ENCODE peak calls at places on chromosomes 12 and 14, in seven cellular contexts. L is H1, H is HCT116, U is GM12878, B is SK-N-SH, C is HepG2, J is K562. F is an unnamed sample.

GRCh38 chr14:56342419-56342901 is 224.2 kb downstream of the PELI2 start:
- DNase-seq in L (no peak), H (no peak), C (no peak), B (no peak), J (no peak), U (no peak), F (no peak)

GRCh38 chr12:132329739-132330548 is 555 bp upstream of the GALNT9 start:
- DNase-seq in C (no peak), L (no peak), H (no peak), U (no peak), J (no peak), B (no peak), F (no peak)

GRCh38 chr14:44396226-44396625 is 110.9 kb downstream of the FSCB start:
- DNase-seq in H (no peak), C (no peak), J (no peak), B (no peak), U (no peak), L (no peak), F (no peak)

GRCh38 chr14:67704018-67704417 is 2.3 kb downstream of the RDH12 start:
- DNase-seq in J (no peak), U (no peak), B (no peak), L (no peak), C (no peak), H (no peak), F (no peak)

GRCh38 chr12:122028601-122029560 is 7.2 kb downstream of the BCL7A start:
- DNase-seq in H (no peak), J (no peak), L (no peak), B (no peak), C (no peak), U (peak; percentile 36), F (no peak)

GRCh38 chr12:103673487-103673886 is 86.4 kb downstream of the STAB2 start:
- DNase-seq in C (no peak), H (no peak), J (no peak), L (no peak), U (no peak), B (no peak), F (no peak)

GRCh38 chr12:63982787-63983186 is 138.3 kb downstream of the SRGAP1 start:
- DNase-seq in J (no peak), H (no peak), L (no peak), C (no peak), B (no peak), U (no peak), F (no peak)

GRCh38 chr14:63896278-63896720 is 43.5 kb downstream of the SYNE2 start:
- DNase-seq in L (no peak), C (peak; percentile 81), J (no peak), B (peak; percentile 34), U (no peak), H (peak; percentile 12), F (peak; percentile 70)

GRCh38 chr12:120596901-120597300 is 15.7 kb upstream of the POP5 start:
- DNase-seq in B (no peak), J (no peak), C (no peak), H (no peak), L (no peak), U (no peak), F (no peak)

GRCh38 chr12:52790427-52791270 is 5.3 kb downstream of the KRT3 start:
- DNase-seq in C (no peak), H (no peak), J (no peak), U (no peak), B (no peak), L (no peak), F (no peak)

GRCh38 chr12:47207829-47208248 is 128.1 kb upstream of the AMIGO2 start:
- DNase-seq in H (no peak), B (no peak), J (no peak), U (peak; percentile 66), C (no peak), L (no peak), F (no peak)

GRCh38 chr12:29763301-29763683 is 20.4 kb downstream of the TMTC1 start:
- DNase-seq in H (no peak), J (no peak), C (no peak), L (no peak), B (no peak), U (no peak), F (no peak)

GRCh38 chr12:67299526-67299925 is 30.4 kb downstream of the CAND1 start:
- DNase-seq in C (no peak), L (no peak), U (no peak), B (no peak), J (no peak), H (no peak), F (no peak)

GRCh38 chr12:47903927-47904646 is 707 bp downstream of the VDR start:
- DNase-seq in U (no peak), J (peak; percentile 64), C (no peak), H (peak; percentile 29), B (no peak), L (no peak), F (peak; percentile 38)

GRCh38 chr14:24673534-24674203 is 39.7 kb upstream of the GZMB start:
- DNase-seq in J (no peak), B (no peak), L (no peak), U (peak; percentile 71), C (no peak), H (no peak), F (no peak)

GRCh38 chr14:75648066-75648838 is 12.4 kb downstream of the ERG28 start:
- DNase-seq in U (no peak), L (no peak), H (peak; percentile 54), J (no peak), B (no peak), C (peak; percentile 98), F (peak; percentile 16)

GRCh38 chr12:123591702-123592481 is 7.5 kb downstream of the TMED2 start:
- DNase-seq in L (no peak), H (no peak), J (no peak), C (no peak), B (no peak), U (no peak), F (no peak)

GRCh38 chr12:131233737-131234474 is 280.2 kb downstream of the ADGRD1 start:
- DNase-seq in J (no peak), B (no peak), U (no peak), L (no peak), C (no peak), H (no peak), F (no peak)

GRCh38 chr14:28901631-28902030 is 135.0 kb downstream of the FOXG1 start:
- DNase-seq in H (no peak), C (no peak), L (no peak), B (no peak), J (no peak), U (no peak), F (no peak)

GRCh38 chr12:55658635-55659391 is 22.1 kb downstream of the OR10P1 start:
- DNase-seq in J (no peak), C (no peak), U (no peak), B (no peak), L (no peak), H (no peak), F (no peak)

GRCh38 chr12:104699489-104700194 is 242.9 kb downstream of the CHST11 start:
- DNase-seq in C (no peak), U (peak; percentile 58), B (no peak), L (no peak), J (no peak), H (no peak), F (no peak)
- TF ChIP-seq JUND in C (no peak), U (no peak), B (no peak), L (no peak), J (no peak), H (no peak), F (no peak)

GRCh38 chr12:76014007-76014406 is 17.6 kb downstream of the PHLDA1 start:
- DNase-seq in U (no peak), H (no peak), J (no peak), L (no peak), B (peak; percentile 80), C (no peak), F (no peak)

GRCh38 chr12:76018672-76019071 is 12.9 kb downstream of the PHLDA1 start:
- DNase-seq in L (no peak), H (no peak), U (no peak), J (no peak), C (no peak), B (no peak), F (peak; percentile 72)

GRCh38 chr12:76020731-76021672 is 10.6 kb downstream of the PHLDA1 start:
- DNase-seq in U (peak; percentile 19), J (peak; percentile 52), L (no peak), C (no peak), H (peak; percentile 84), B (no peak), F (no peak)

GRCh38 chr12:76020281-76020680 is 11.3 kb downstream of the PHLDA1 start:
- DNase-seq in U (peak; percentile 15), C (no peak), B (no peak), H (peak; percentile 81), L (no peak), J (no peak), F (no peak)

GRCh38 chr12:76018111-76018510 is 13.5 kb downstream of the PHLDA1 start:
- DNase-seq in C (peak; percentile 61), B (no peak), H (no peak), J (no peak), U (no peak), L (no peak), F (peak; percentile 50)
- TF ChIP-seq JUND in C (no peak), B (no peak), H (peak; percentile 29), J (no peak), U (no peak), L (no peak), F (no peak)

DNA sequence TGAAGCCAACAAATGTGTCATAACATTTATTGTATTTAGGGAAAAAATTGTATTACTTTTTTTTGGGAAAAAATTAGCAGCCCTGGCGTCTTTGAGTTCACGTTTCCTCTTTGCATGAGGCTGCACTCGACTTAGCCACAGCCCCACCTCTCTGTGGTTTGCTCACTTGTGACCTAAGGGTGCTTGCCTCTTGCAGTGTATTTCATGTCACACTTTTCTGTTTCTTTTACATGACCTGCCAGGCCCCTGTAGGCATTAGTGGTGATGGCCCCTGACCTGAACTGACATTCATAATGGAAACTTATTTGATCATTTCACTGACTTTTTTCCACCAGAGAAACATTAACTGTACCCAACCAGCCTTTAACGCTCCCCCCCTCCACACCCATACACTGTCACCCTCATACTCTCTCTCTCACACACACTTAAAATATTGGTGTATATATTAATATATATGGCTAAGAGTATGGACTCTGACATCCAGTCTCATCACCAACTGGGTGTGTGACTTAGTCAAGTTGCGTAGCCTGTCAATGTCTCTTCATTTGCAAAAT is 122.9 kb downstream of the PRKCH start:
- DNase-seq in L (no peak), J (peak; percentile 12), B (no peak), U (no peak), C (no peak), H (no peak), F (no peak)
- TF ChIP-seq JUND in L (no peak), J (no peak), B (no peak), U (no peak), C (no peak), H (no peak), F (no peak)

DNA sequence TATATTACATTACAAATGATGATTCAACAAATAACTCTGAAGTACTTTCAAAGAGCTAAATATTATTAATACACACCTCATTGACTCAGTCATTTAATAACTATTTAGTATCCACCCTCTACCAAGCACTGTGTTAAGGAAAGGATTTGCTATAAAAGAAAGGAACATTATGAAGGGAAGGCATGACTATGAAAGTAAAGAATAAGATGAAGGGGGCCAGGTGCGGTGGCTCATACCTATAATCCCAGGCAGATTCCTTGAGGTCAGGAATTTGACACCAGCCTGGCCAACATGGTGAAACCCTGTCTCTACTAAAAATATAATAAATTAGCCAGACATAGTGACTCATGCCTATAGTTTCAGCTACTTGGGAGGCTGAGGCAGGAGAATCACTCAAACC is 107.9 kb downstream of the PLCZ1 start:
- DNase-seq in J (no peak), U (no peak), L (no peak), B (no peak), C (no peak), H (no peak), F (no peak)
- TF ChIP-seq JUND in J (no peak), U (no peak), L (no peak), B (no peak), C (no peak), H (no peak), F (no peak)

GRCh38 chr14:83485591-83485990 is 1951.9 kb upstream of the SEL1L start:
- DNase-seq in U (no peak), L (no peak), J (no peak), C (no peak), H (no peak), B (no peak), F (no peak)
- TF ChIP-seq JUND in U (no peak), L (no peak), J (no peak), C (no peak), H (no peak), B (no peak), F (no peak)

F was measured in T47D.